ENCODE peak calls at places on chromosome 15, in five cellular contexts. D is lower lobe of right lung; O is CD8-positive, alpha-beta T cell; E is spleen; L is aorta. Q is an unnamed sample.

GRCh38 chr15:49490963-49491362 is 67.9 kb downstream of the FGF7 start:
- DNase-seq in D (no peak), O (no peak), E (no peak), L (no peak), Q (no peak)

GRCh38 chr15:64016257-64016656 is 30.0 kb downstream of the DAPK2 start:
- DNase-seq in D (no peak), O (no peak), E (no peak), L (no peak), Q (no peak)

GRCh38 chr15:47338771-47339170 is 378.5 kb upstream of the SEMA6D start:
- DNase-seq in D (no peak), O (no peak), E (no peak), L (no peak), Q (no peak)

GRCh38 chr15:84992157-84992940 is 10.7 kb downstream of the PDE8A start:
- DNase-seq in D (no peak), O (no peak), E (no peak), L (no peak), Q (no peak)

GRCh38 chr15:99441871-99442267 is 123.9 kb upstream of the MEF2A start:
- DNase-seq in D (no peak), O (no peak), E (no peak), L (no peak), Q (no peak)

GRCh38 chr15:59531066-59531465 is 80.5 kb upstream of the GCNT3 start:
- DNase-seq in D (no peak), O (no peak), E (no peak), L (no peak), Q (no peak)

GRCh38 chr15:80998252-80998651 is 2.5 kb upstream of the TLNRD1 start:
- DNase-seq in D (no peak), O (no peak), E (no peak), L (no peak), Q (no peak)

GRCh38 chr15:89227425-89227824 is 6.0 kb upstream of the RLBP1 start:
- DNase-seq in D (no peak), O (no peak), E (no peak), L (no peak), Q (no peak)

GRCh38 chr15:47715856-47716445 is 1.4 kb upstream of the SEMA6D start:
- DNase-seq in D (no peak), O (no peak), E (no peak), L (no peak), Q (no peak)

GRCh38 chr15:91383532-91383931 is 283.5 kb downstream of the SV2B start:
- DNase-seq in D (no peak), O (no peak), E (no peak), L (no peak), Q (no peak)

DNA sequence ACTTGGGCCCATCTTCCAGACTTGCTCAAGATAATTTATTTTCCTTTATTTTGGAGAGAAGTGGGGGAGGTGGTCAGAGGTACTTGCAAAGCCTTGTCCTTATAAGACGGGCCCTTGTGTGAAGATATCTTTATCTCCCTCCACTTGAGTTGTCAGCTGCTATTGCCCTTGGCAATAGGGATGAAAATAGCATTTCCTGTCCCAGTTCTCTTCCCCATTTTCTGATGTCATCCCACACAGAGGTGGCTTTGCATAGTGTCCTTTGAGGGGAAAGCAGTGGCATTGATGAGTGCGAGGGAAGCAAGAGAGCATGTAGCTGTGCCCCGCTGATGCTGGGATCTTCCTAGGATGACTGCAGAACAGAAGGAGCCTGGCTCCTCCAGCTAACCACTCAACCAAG is 41.9 kb upstream of the TUBGCP5 start:
- DNase-seq in D (no peak), O (no peak), E (no peak), L (no peak), Q (no peak)
- H3K4me1 ChIP-seq in D (no peaks in the 10 kb centered on the region), O (no peaks in the 10 kb centered on the region), E (no peaks in the 10 kb centered on the region), L (no peaks in the 10 kb centered on the region), Q (no peaks in the 10 kb centered on the region)

GRCh38 chr15:60576515-60576914 is 97.6 kb upstream of the ICE2 start:
- DNase-seq in D (no peak), O (no peak), E (no peak), L (no peak), Q (no peak)

GRCh38 chr15:60573936-60574335 is 95.0 kb upstream of the ICE2 start:
- DNase-seq in D (no peak), O (peak; percentile 56), E (no peak), L (no peak), Q (peak; percentile 42)

GRCh38 chr15:60572462-60573214 is 93.7 kb upstream of the ICE2 start:
- DNase-seq in D (no peak), O (no peak), E (no peak), L (no peak), Q (no peak)

GRCh38 chr15:60575995-60576394 is 97.1 kb upstream of the ICE2 start:
- DNase-seq in D (no peak), O (no peak), E (no peak), L (no peak), Q (no peak)

DNA sequence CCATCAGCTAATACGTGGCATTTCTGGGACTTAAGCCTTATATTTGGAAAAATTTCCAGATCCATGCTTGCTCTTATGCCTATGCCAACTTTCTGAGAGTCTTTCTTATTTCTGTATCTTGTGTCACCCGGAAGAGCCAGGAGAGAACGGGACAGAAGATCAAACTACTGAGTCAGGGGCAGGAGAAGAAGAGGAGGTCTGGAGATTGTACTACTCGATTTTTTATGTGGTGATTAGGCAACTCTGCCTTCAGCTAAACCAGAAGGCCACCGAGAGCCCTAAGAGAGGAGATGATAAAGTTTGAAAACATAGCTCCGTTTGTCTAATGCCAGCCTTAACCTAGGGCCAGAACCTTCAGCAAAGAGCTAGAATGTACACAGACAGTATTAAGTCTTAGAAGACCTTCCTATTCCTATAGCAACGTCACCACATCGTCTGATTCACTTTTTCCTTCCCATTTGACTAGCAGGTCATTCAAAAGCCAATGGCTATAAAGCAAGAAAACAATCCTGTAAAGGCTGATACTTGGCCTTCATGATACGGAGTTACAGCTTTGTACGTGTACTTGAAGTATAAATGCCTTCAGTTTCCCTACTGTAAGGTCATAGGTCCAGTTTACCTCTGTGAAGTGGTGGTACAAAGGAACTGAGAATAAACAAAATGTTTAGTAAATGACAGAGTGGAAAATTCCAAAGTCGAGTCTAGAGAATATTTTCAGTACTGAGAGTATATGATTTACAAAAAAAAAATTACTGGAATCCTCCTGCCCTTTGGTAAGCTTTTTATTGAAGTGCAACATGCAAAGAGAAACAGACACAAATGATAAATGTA is 96.1 kb upstream of the ICE2 start:
- DNase-seq in D (no peak), O (no peak), E (no peak), L (no peak), Q (no peak)
- H3K4me1 ChIP-seq in D (peaks cover 41% of the 10 kb centered on the region), O (peaks cover 96% of the 10 kb centered on the region), E (peaks cover 7% of the 10 kb centered on the region), L (peaks cover 3% of the 10 kb centered on the region), Q (peaks cover 91% of the 10 kb centered on the region)

GRCh38 chr15:37017031-37017625 is 83.2 kb downstream of the MEIS2 start:
- DNase-seq in D (no peak), O (no peak), E (no peak), L (no peak), Q (no peak)
- H3K4me1 ChIP-seq in D (peaks cover 25% of the 10 kb centered on the region), O (no peaks in the 10 kb centered on the region), E (no peaks in the 10 kb centered on the region), L (peaks cover 8% of the 10 kb centered on the region), Q (no peaks in the 10 kb centered on the region)

GRCh38 chr15:92801412-92801773 is 98.7 kb upstream of the CHD2 start:
- DNase-seq in D (no peak), O (no peak), E (peak; percentile 64), L (no peak), Q (no peak)
- H3K4me1 ChIP-seq in D (peaks cover 60% of the 10 kb centered on the region), O (peaks cover 3% of the 10 kb centered on the region), E (peaks cover 4% of the 10 kb centered on the region), L (no peaks in the 10 kb centered on the region), Q (no peaks in the 10 kb centered on the region)

GRCh38 chr15:51866751-51867150 is 37.3 kb downstream of the TMOD3 start:
- DNase-seq in D (no peak), O (no peak), E (no peak), L (no peak), Q (no peak)
- H3K4me1 ChIP-seq in D (peaks cover 12% of the 10 kb centered on the region), O (peaks cover 15% of the 10 kb centered on the region), E (peaks cover 7% of the 10 kb centered on the region), L (no peaks in the 10 kb centered on the region), Q (peaks cover 2% of the 10 kb centered on the region)

DNA sequence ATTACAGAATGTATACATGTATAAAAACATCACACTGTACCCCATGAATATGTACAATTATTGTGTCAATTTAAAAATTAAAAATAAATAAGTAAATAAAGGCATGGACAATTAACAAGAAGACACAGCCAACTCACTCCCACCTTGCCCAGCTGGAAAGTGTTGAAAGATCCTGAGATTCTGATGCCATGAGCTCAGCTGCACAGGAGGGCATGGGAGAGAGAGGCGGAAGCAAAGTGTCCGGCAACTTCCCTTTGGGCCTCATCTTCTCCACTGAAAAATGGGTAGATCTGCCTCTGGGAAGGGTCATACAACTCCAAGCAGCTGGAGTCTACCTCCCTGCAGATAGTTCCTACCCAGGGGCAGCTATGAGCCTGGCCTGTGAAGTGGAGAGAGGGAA is 277.3 kb downstream of the UACA start:
- DNase-seq in D (no peak), O (no peak), E (no peak), L (no peak), Q (no peak)
- H3K4me1 ChIP-seq in D (peaks cover 24% of the 10 kb centered on the region), O (peaks cover 29% of the 10 kb centered on the region), E (peaks cover 2% of the 10 kb centered on the region), L (no peaks in the 10 kb centered on the region), Q (peaks cover 45% of the 10 kb centered on the region)

GRCh38 chr15:40286794-40287193 is 3.9 kb upstream of the ANKRD63 start:
- DNase-seq in D (no peak), O (no peak), E (no peak), L (no peak), Q (no peak)
- H3K4me1 ChIP-seq in D (peaks cover 39% of the 10 kb centered on the region), O (peaks cover 5% of the 10 kb centered on the region), E (peaks cover 15% of the 10 kb centered on the region), L (no peaks in the 10 kb centered on the region), Q (no peaks in the 10 kb centered on the region)

DNA sequence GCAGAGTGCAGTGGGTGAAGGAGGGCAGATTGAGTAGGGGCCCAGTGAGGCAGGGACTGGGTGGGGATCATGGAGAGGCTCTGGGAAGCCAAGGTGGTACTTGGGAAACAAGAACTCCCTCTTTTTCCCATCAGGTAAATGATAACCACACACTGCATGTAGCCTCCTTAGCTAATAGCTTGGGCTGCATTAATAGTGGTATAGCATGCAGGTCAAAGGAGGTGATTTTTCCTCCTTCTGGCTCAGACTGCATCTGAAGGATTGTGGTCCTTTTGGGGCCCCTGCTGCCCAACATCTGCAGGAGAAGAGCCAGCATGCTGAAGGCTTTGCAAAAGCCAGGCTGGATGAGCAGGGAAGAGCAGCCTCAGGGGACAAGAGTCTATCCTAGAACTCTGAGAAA is 45.4 kb downstream of the PPCDC start:
- DNase-seq in D (no peak), O (no peak), E (no peak), L (no peak), Q (no peak)
- H3K4me1 ChIP-seq in D (peaks cover 37% of the 10 kb centered on the region), O (peaks cover 19% of the 10 kb centered on the region), E (peaks cover 12% of the 10 kb centered on the region), L (peaks cover 3% of the 10 kb centered on the region), Q (peaks cover 33% of the 10 kb centered on the region)

GRCh38 chr15:76342382-76343201 is 6.0 kb downstream of the ISL2 start:
- DNase-seq in D (no peak), O (no peak), E (peak; percentile 74), L (no peak), Q (no peak)
- H3K4me1 ChIP-seq in D (peaks cover 73% of the 10 kb centered on the region), O (peaks cover 67% of the 10 kb centered on the region), E (peaks cover 72% of the 10 kb centered on the region), L (no peaks in the 10 kb centered on the region), Q (peaks cover 54% of the 10 kb centered on the region)

Q was measured in CD8-positive, alpha-beta memory T cell.